ENCODE peak calls at places on chromosomes 13 and 19, in four cellular contexts. G is fibroblast of pulmonary artery, T is keratinocyte, B is fibroblast of lung. D is an unnamed sample.

GRCh38 chr13:77492982-77493381 is 42.5 kb upstream of the SCEL start:
- DNase-seq in T (no peak), G (peak), B (peak), D (no peak)

GRCh38 chr19:1855040-1855827 is 7.0 kb upstream of the REXO1 start:
- DNase-seq in G (peak), B (peak), T (peak), D (no peak)

GRCh38 chr13:80237646-80238045 is 103.3 kb downstream of the SPRY2 start:
- DNase-seq in B (peak), T (no peak), G (peak), D (peak)

GRCh38 chr19:40693896-40694295 is 3.4 kb upstream of the NUMBL start:
- DNase-seq in T (no peak), B (no peak), G (no peak), D (no peak)

GRCh38 chr19:55580628-55581144 is at the start of gene ZNF579:
- DNase-seq in B (peak), T (no peak), G (peak), D (no peak)

GRCh38 chr13:67069117-67069767 is 160.9 kb downstream of the PCDH9 start:
- DNase-seq in T (no peak), B (no peak), G (no peak), D (no peak)

GRCh38 chr13:98768522-98768921 is 16.1 kb upstream of the SLC15A1 start:
- DNase-seq in B (no peak), T (no peak), G (no peak), D (no peak)

GRCh38 chr19:56838930-56839664 is 1.4 kb downstream of the PEG3 start:
- DNase-seq in T (no peak), B (peak), G (peak), D (no peak)

GRCh38 chr13:29504691-29505090 is 90.8 kb downstream of the SLC7A1 start:
- DNase-seq in B (no peak), T (no peak), G (no peak), D (no peak)

GRCh38 chr19:38722947-38723605 is 21.2 kb downstream of the CAPN12 start:
- DNase-seq in B (no peak), T (no peak), G (no peak), D (no peak)

GRCh38 chr19:17402982-17403855 is 2.2 kb downstream of the BST2 start:
- DNase-seq in G (no peak), B (no peak), T (no peak), D (no peak)

GRCh38 chr13:104975272-104975671 is 1560.2 kb downstream of the EFNB2 start:
- DNase-seq in T (no peak), B (no peak), G (no peak), D (no peak)

GRCh38 chr19:50490411-50490811 is 13.8 kb upstream of the GARIN5A start:
- DNase-seq in G (no peak), B (no peak), T (no peak), D (no peak)

GRCh38 chr13:60094385-60095088 is 69.2 kb downstream of the DIAPH3 start:
- DNase-seq in B (no peak), T (no peak), G (no peak), D (no peak)

GRCh38 chr13:24927810-24928404 is 163.9 kb downstream of the RNF17 start:
- DNase-seq in T (no peak), B (no peak), G (no peak), D (no peak)

GRCh38 chr19:10353793-10354391 is 14.5 kb upstream of the ICAM3 start:
- DNase-seq in T (no peak), G (peak), B (peak), D (no peak)

GRCh38 chr13:105991622-105992254 is 543.7 kb downstream of the EFNB2 start:
- DNase-seq in G (peak), T (peak), B (peak), D (peak)

GRCh38 chr13:33571618-33572017 is 246.3 kb upstream of the RFC3 start:
- DNase-seq in B (no peak), T (no peak), G (no peak), D (no peak)

GRCh38 chr13:23915308-23915707 is 18.0 kb upstream of the C1QTNF9B start:
- DNase-seq in T (no peak), G (no peak), B (no peak), D (no peak)

GRCh38 chr19:18170714-18171255 is 2.8 kb upstream of the IFI30 start:
- DNase-seq in B (no peak), T (no peak), G (no peak), D (no peak)

GRCh38 chr13:39822437-39822836 is 167.0 kb downstream of the COG6 start:
- DNase-seq in T (no peak), G (no peak), B (peak), D (no peak)

DNA sequence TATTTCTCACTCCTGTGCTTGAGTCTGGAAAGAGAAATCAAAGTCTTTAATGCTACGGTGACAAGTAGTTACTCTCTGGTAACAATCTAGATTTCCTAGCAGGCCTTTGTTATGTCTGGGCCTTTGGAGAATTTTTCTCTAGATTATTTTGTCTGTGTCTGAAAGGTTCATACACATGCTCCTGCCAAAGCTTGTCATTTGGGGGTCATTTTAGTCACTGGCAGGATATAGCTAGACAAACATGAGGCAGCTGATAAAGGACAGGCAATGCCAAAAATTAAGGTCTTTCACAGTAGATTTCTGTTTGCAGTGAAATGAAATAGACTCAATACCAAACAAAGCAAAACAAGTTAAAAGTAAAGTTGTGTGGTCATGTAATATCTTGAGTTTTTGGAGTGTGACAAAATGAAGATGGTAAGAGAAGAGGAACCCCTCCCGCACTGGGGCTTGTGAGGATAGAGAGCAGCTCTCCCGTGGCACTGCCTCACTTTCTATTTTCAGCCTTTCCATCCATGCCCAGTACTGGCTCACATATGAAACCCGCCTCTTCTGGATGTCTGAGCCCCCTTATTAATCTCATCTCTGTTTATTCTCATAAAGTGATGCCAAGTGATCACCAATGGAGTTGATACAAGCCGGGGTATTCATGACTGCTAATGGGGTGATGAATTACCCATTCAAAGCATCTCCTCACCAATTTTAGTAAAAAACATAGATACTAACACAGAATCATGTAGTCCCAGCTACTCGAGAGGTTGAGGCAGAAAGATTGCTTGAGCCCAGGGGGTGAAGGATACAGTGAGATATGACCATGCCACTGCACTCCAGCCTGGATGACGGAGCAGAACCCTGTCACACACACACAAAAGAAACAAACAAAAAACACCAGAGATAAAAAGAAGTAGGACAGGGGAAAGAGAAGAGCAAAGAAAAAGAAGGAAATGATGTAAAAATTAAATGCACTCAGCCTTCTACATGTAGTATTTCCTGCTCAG is 389.3 kb downstream of the FGF14 start:
- DNase-seq in B (no peak), T (no peak), G (no peak), D (no peak)
- H3K4me3 ChIP-seq in B (no peak), T (no peak), G (no peak), D (no peak)

GRCh38 chr19:30689474-30689873 is 317.3 kb downstream of the ZNF536 start:
- DNase-seq in G (no peak), T (no peak), B (no peak), D (no peak)
- TF ChIP-seq CTCF in G (no peak), T (no peak), B (no peak), D (no peak)

GRCh38 chr13:32253911-32254399 is 61.2 kb downstream of the ZAR1L start:
- DNase-seq in B (no peak), G (no peak), T (no peak), D (no peak)
- H3K4me3 ChIP-seq in B (no peak), G (no peak), T (no peak), D (no peak)

GRCh38 chr19:41936416-41936850 is 8.2 kb upstream of the ERFL start:
- DNase-seq in T (peak), B (no peak), G (no peak), D (no peak)
- TF ChIP-seq CTCF in T (no peak), B (no peak), G (no peak), D (no peak)

GRCh38 chr13:114231886-114232285 is 2.8 kb upstream of the CDC16 start:
- DNase-seq in T (no peak), G (no peak), B (no peak), D (no peak)

GRCh38 chr13:114236224-114236623 is 1.5 kb downstream of the CDC16 start:
- DNase-seq in B (no peak), T (no peak), G (no peak), D (no peak)

GRCh38 chr13:114234645-114235421 is at the start of gene CDC16:
- DNase-seq in T (peak), G (peak), B (peak), D (peak)

GRCh38 chr13:114235697-114236096 is 1.0 kb downstream of the CDC16 start:
- DNase-seq in G (no peak), B (no peak), T (no peak), D (no peak)

GRCh38 chr13:114234266-114234644 is 442 bp upstream of the CDC16 start:
- DNase-seq in B (no peak), G (no peak), T (no peak), D (no peak)
- H3K4me3 ChIP-seq in B (peak), G (peak), T (peak), D (peak)

D was measured in AG04449.